ENCODE peak calls at places on chromosomes 6 and 20, in four cellular contexts. Y is lung; D is left ventricle myocardium inferior; K is CD8-positive, alpha-beta T cell. V is an unnamed sample.

GRCh38 chr6:160767019-160767646 is 65.1 kb downstream of the PLG start:
- DNase-seq in K (no peak), Y (peak), D (peak), V (no peak)

GRCh38 chr6:98833101-98834059 is 994 bp upstream of the POU3F2 start:
- DNase-seq in Y (no peak), K (no peak), D (no peak), V (no peak)

GRCh38 chr6:97150932-97151331 is 132.1 kb downstream of the MMS22L start:
- DNase-seq in K (no peak), Y (no peak), D (no peak), V (no peak)

GRCh38 chr6:169620171-169621125 is 81.4 kb downstream of the WDR27 start:
- DNase-seq in Y (no peak), D (no peak), K (no peak), V (no peak)

GRCh38 chr20:46458891-46459750 is 52.7 kb upstream of the ELMO2 start:
- DNase-seq in K (no peak), D (peak), Y (peak), V (no peak)

GRCh38 chr20:46572181-46572580 is 21.7 kb upstream of the OCSTAMP start:
- DNase-seq in Y (no peak), K (no peak), D (peak), V (no peak)

GRCh38 chr6:150924808-150925654 is 59.5 kb downstream of the MTHFD1L start:
- DNase-seq in K (no peak), D (no peak), Y (no peak), V (no peak)

GRCh38 chr20:25043499-25044260 is 14.3 kb downstream of the ACSS1 start:
- DNase-seq in Y (no peak), K (no peak), D (no peak), V (no peak)

GRCh38 chr20:45833883-45834796 is 541 bp downstream of the SNX21 start:
- DNase-seq in Y (peak), D (peak), K (no peak), V (peak)

GRCh38 chr6:12136905-12137304 is 124.8 kb downstream of the HIVEP1 start:
- DNase-seq in K (no peak), Y (no peak), D (no peak), V (no peak)

GRCh38 chr20:36097331-36097730 is 57.2 kb upstream of the EPB41L1 start:
- DNase-seq in Y (no peak), K (no peak), D (no peak), V (no peak)

GRCh38 chr6:165191461-165191860 is 117.9 kb downstream of the C6orf118 start:
- DNase-seq in K (no peak), D (no peak), Y (no peak), V (no peak)

GRCh38 chr20:6576721-6577120 is 190.8 kb upstream of the BMP2 start:
- DNase-seq in D (no peak), K (no peak), Y (no peak), V (no peak)

GRCh38 chr6:158684745-158685355 is 35.0 kb downstream of the SYTL3 start:
- DNase-seq in D (no peak), Y (peak), K (no peak), V (no peak)

GRCh38 chr20:4488407-4489339 is 233.0 kb upstream of the PRND start:
- DNase-seq in Y (no peak), K (no peak), D (no peak), V (no peak)

GRCh38 chr6:107488174-107488874 is 1.6 kb upstream of the SOBP start:
- DNase-seq in D (no peak), K (no peak), Y (no peak), V (no peak)

GRCh38 chr6:4224082-4224978 is 89.0 kb upstream of the ECI2 start:
- DNase-seq in K (no peak), Y (no peak), D (no peak), V (no peak)

GRCh38 chr20:37160683-37161082 is 18.4 kb upstream of the RPN2 start:
- DNase-seq in K (no peak), D (no peak), Y (no peak), V (no peak)

GRCh38 chr6:156658186-156658585 is 119.0 kb upstream of the ARID1B start:
- DNase-seq in Y (no peak), D (no peak), K (no peak), V (no peak)

GRCh38 chr6:147711511-147711910 is 203.0 kb downstream of the SAMD5 start:
- DNase-seq in Y (no peak), D (no peak), K (no peak), V (no peak)

GRCh38 chr6:45075246-45075645 is 252.9 kb upstream of the RUNX2 start:
- DNase-seq in Y (no peak), K (no peak), D (no peak), V (no peak)

GRCh38 chr6:81331526-81331925 is 421.0 kb downstream of the TENT5A start:
- DNase-seq in D (no peak), Y (no peak), K (no peak), V (no peak)

GRCh38 chr20:17761612-17762011 is 61.8 kb downstream of the BANF2 start:
- DNase-seq in D (no peak), K (no peak), Y (no peak), V (no peak)

GRCh38 chr6:138246650-138247440 is 28.6 kb upstream of the PBOV1 start:
- DNase-seq in K (no peak), Y (no peak), D (no peak), V (no peak)

GRCh38 chr6:169292340-169293124 is 38.9 kb upstream of the THBS2 start:
- DNase-seq in D (no peak), K (no peak), Y (no peak), V (no peak)

GRCh38 chr6:3671382-3671781 is 80.1 kb downstream of the PXDC1 start:
- DNase-seq in Y (no peak), K (no peak), D (no peak), V (no peak)

GRCh38 chr6:143337201-143337949 is 113.1 kb downstream of the ADAT2 start:
- DNase-seq in K (peak), D (peak), Y (no peak), V (peak)

GRCh38 chr6:3455490-3456394 is 1.1 kb downstream of the SLC22A23 start:
- DNase-seq in Y (no peak), D (no peak), K (no peak), V (no peak)

GRCh38 chr20:16694176-16694575 is 35.6 kb upstream of the SNRPB2 start:
- DNase-seq in D (no peak), Y (no peak), K (no peak), V (no peak)

GRCh38 chr20:16701296-16701695 is 28.5 kb upstream of the SNRPB2 start:
- DNase-seq in Y (no peak), D (no peak), K (peak), V (no peak)

GRCh38 chr20:16703570-16703969 is 26.3 kb upstream of the SNRPB2 start:
- DNase-seq in Y (no peak), D (no peak), K (no peak), V (no peak)

GRCh38 chr20:16695633-16696032 is 34.2 kb upstream of the SNRPB2 start:
- DNase-seq in K (no peak), D (no peak), Y (no peak), V (no peak)

DNA sequence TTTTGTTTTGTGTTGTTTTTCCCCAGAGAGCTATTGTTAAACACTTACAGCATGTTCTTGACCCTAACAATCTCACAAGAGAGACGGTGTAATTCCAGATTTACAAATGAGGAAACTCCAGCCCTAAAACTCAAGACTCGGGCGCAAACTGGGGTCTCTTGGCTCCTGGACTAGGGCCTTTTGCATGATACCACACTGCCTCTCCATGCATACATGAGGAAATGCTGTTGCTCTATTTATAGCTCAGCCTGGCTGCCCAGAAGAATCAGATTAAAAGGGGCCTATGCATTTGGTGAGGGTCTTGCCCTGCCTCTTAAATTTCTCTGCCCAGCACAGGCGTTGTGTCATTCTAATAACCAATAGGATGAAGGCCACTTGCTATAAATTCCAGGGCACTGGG is 30.5 kb upstream of the SNRPB2 start:
- DNase-seq in D (no peak), Y (no peak), K (no peak), V (no peak)
- TF ChIP-seq CTCF in D (peak), Y (no peak), K (no peak), V (no peak)

GRCh38 chr6:100658486-100658885 is 193.8 kb upstream of the SIM1 start:
- DNase-seq in D (no peak), K (no peak), Y (no peak), V (no peak)
- TF ChIP-seq CTCF in D (no peak), K (no peak), Y (no peak), V (no peak)

DNA sequence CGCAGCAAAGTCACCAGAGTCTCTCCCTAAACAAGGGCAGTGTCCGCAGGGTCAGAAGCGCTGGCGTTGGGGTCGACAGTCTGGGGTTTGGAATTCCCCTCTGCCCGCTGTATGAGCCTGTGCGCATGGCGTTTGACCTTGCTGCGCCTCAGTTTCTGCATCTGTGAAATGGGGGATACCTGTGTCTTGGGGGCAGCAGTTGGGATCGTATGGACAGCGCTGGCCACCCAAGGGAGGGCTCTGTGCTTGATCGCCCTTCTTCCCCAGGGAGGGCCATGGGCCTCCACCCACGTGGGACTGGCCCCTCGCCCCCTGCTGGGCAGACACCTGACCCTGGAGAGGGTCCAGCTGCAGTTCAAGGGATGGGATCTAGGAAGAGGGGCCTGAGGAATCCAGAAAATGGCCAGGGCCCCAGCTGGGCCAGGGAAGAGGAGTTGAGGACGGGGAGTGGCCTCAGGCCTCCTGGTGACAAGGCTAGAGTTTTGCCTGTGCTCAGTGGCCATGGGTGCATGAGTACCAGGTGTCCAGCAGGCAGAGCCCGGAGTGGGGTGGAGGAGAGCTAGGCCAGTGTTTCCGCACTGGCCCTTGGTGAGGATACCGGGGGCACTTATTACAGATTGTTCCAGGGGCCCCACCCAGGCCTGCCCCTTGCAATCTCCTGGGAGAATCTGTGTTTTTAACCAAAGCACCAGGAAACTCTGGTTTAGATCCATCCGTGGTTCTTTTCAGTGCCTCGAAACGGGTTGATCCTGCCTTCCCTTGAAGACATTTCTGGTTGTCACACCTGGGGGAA is 26.3 kb upstream of the PHACTR3 start:
- DNase-seq in Y (no peak), K (no peak), D (no peak), V (no peak)
- TF ChIP-seq CTCF in Y (no peak), K (no peak), D (no peak), V (no peak)

DNA sequence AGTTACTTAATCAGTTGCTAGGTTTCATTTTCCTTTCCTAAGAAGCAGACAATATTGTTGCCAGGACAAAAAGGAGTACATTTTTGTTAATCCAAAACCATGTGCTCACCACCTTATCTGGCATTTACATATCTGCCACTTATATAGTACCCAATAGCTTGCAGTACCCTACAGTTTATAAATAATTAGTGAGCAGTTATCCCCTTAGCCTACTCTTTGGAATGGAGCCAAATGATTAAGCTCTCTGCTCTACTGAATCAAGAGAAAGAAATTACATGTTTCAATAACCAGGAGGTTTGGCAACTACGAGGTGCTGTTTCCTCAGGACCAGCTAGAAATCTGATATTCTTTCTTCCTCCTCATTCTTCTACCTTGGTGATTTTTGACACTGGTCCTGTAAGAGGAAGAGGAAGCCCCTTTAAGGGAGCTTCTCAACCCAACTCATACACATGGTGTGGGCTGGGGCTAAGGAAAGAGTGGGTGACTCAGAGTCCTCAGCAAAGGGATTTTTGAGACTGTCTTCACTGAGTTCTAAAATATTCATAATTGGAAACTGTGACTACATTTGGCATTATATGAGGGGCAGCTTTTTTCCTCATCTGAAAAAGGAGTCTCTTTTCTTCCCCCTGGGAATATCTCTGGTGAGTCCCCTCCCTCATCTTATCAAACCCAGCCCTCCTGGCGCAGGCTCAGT is 1.5 kb downstream of the ZNFX1 start:
- DNase-seq in Y (no peak), D (no peak), K (peak), V (no peak)
- TF ChIP-seq CTCF in Y (no peak), D (no peak), K (no peak), V (no peak)

GRCh38 chr20:39825524-39825923 is 863.4 kb downstream of the DHX35 start:
- DNase-seq in D (no peak), K (no peak), Y (no peak), V (no peak)

GRCh38 chr20:39825950-39826349 is 863.1 kb downstream of the MAFB start:
- DNase-seq in K (no peak), Y (no peak), D (no peak), V (no peak)

GRCh38 chr20:39830903-39831302 is 858.1 kb downstream of the MAFB start:
- DNase-seq in D (no peak), Y (no peak), K (no peak), V (no peak)

GRCh38 chr20:39829713-39830112 is 859.3 kb downstream of the MAFB start:
- DNase-seq in K (no peak), Y (no peak), D (no peak), V (no peak)

DNA sequence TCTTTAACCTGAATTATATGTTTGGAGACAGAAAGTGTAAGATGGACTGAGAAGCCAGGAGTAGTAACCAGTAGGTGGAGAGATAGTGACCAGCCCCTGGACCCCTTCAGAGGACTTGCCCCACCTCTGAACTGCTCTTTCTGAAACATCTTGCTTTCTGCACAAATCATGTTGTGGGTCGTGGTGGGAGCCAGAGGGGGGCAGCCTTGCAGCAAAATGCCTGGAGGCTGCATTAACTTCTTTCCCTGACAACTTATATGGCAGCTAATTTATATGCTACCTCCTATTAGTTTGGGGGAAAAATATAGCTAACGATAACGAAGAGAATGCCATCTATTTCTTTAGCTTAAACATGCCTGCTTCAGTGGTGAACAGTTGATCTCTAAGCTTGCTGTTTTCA is 859.8 kb downstream of the MAFB start:
- DNase-seq in D (peak), K (no peak), Y (no peak), V (no peak)
- TF ChIP-seq CTCF in D (peak), K (no peak), Y (no peak), V (no peak)

DNA sequence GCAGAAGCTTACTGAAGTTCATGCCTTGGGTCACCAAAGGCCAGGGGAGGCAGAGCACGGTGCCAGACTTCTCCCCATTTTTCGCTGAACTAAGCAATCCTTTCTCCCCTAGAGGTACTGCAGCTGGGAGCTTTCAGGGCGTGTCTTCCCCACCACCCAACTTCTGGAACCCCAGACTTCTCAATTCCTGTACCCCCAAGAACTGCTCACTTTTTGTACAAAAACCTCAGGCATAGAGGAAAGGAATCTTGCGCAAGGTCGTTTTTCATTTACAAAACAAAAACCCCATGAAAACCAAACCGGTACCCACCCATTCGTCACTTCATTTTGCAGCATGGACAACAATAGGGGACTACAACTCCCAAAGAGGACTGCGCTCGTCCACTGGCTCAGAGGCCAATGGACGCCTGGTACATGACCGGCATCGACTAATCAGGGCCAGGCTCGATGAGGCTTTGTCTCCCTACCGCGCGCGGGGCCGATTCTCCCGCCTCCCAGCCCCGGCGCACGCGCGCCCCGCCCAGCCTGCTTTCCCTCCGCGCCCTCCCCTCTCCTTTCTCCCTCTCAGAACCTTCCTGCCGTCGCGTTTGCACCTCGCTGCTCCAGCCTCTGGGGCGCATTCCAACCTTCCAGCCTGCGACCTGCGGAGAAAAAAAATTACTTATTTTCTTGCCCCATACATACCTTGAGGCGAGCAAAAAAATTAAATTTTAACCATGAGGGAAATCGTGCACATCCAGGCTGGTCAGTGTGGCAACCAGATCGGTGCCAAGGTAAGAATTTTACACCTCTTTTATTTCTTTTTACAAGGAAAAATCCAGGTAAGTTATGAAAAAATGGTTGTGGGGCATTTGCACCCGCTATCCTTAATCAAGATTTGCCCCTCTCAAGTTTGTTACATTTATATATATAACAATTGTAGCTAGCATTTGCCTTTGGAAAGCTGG is at the start of gene TUBB:
- DNase-seq in K (peak), Y (peak), D (peak), V (peak)
- TF ChIP-seq CTCF in K (no peak), Y (no peak), D (peak), V (no peak)

DNA sequence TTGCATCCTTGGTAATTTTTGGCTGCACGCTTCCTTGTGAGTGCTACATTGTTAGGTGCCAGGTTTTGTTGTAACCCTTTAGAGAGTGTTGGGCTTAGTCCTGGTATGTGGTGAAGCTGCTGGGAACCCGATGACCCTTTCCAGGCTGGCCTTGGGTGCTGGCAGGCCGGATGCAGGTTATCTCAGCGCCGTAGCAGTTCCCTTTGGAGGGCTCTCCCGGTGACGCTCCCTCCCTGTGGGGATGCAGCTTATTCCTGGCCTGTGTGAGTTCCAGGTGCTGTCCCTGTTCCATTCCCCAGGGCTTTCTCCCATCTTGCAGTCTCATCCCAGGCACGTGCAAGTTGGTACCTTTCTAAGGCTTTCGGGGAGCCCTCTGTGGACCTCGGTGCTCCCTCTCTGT is 13.9 kb upstream of the BHLHE23 start:
- DNase-seq in D (no peak), K (no peak), Y (no peak), V (no peak)
- TF ChIP-seq CTCF in D (no peak), K (no peak), Y (no peak), V (no peak)

DNA sequence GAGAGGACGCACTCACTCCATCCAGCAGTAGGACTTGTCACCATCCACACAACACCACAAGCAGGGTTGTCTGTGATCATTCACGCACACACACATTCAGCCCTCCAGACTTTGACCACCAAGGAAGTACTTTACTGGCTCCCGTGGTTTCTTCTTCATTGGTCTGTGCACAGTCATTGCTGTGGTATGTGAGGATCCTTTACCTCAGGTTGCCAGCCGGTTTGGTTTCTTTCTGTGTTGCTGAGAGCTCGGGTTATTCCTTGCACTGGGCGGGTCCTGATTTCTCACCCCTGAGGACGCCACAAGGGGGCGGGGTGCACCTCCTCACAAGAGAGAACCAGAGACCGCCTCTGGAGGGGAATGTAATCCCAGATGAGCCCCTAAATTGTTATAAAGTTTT is 11.2 kb downstream of the SLC35A1 start:
- DNase-seq in K (peak), D (no peak), Y (no peak), V (no peak)
- TF ChIP-seq CTCF in K (no peak), D (peak), Y (no peak), V (no peak)

GRCh38 chr6:36685926-36686667 is 7.6 kb downstream of the CDKN1A start:
- DNase-seq in Y (no peak), K (no peak), D (peak), V (no peak)
- TF ChIP-seq CTCF in Y (no peak), K (no peak), D (no peak), V (no peak)

V was measured in natural killer cell.